ENCODE peak calls at places on chromosome 22, in five cellular contexts. E, J, W, L and D are unnamed samples.
A peak's percentile ranks its signal among the peaks of the same experiment; 100 is the strongest.

GRCh38 chr22:46076651-46077339 is 73.5 kb upstream of the PPARA start:
- DNase-seq in J (no peak), W (no peak), E (no peak), L (peak; percentile 85), D (no peak)

GRCh38 chr22:44919691-44920090 is 90.1 kb downstream of the PHF21B start:
- DNase-seq in E (no peak), J (no peak), L (no peak), W (no peak), D (no peak)

GRCh38 chr22:17578129-17578754 is 14.9 kb downstream of the SLC25A18 start:
- DNase-seq in E (no peak), L (peak; percentile 70), J (no peak), W (no peak), D (no peak)

GRCh38 chr22:35913925-35914324 is 114.7 kb downstream of the RBFOX2 start:
- DNase-seq in J (no peak), W (no peak), E (no peak), L (no peak), D (no peak)

GRCh38 chr22:30332994-30333706 is 6.4 kb upstream of the TBC1D10A start:
- DNase-seq in L (no peak), J (no peak), W (no peak), E (no peak), D (no peak)

GRCh38 chr22:37267128-37267587 is 15.2 kb upstream of the CYTH4 start:
- DNase-seq in W (peak; percentile 30), J (no peak), L (peak; percentile 57), E (peak; percentile 67), D (peak; percentile 53)

GRCh38 chr22:39317084-39317755 is 2.2 kb downstream of the RPL3 start:
- DNase-seq in L (peak; percentile 55), E (no peak), J (no peak), W (no peak), D (peak; percentile 51)

GRCh38 chr22:39662677-39663034 is 92.1 kb downstream of the CACNA1I start:
- DNase-seq in L (no peak), J (no peak), E (no peak), W (no peak), D (no peak)

GRCh38 chr22:37870273-37870672 is 21.1 kb downstream of the EIF3L start:
- DNase-seq in W (no peak), J (no peak), E (no peak), L (no peak), D (no peak)